ENCODE peak calls at places on chromosomes 3 and 15, in seven cellular contexts. V is gastrocnemius medialis, D is heart left ventricle, W is HepG2, E is transverse colon, K is A549, G is thyroid gland. F is an unnamed sample.

GRCh38 chr3:37308247-37308646 is 133.9 kb upstream of the LRRFIP2 start:
- DNase-seq in W (peak), E (no peak), D (no peak), G (no peak), V (no peak), K (peak), F (no peak)

GRCh38 chr15:64634576-64635485 is 140.6 kb downstream of the RBPMS2 start:
- DNase-seq in V (no peak), E (no peak), D (no peak), W (peak), K (no peak), G (no peak), F (peak)

GRCh38 chr3:159634414-159634813 is 354.2 kb upstream of the IL12A start:
- DNase-seq in K (no peak), D (no peak), W (no peak), G (no peak), E (no peak), V (no peak), F (no peak)

GRCh38 chr15:68334661-68335124 is 57.1 kb downstream of the FEM1B start:
- DNase-seq in G (no peak), D (no peak), W (no peak), V (no peak), K (no peak), E (no peak), F (no peak)

GRCh38 chr3:89098964-89099585 is 8.3 kb upstream of the EPHA3 start:
- DNase-seq in G (peak), W (peak), E (peak), K (peak), V (peak), D (no peak), F (peak)

GRCh38 chr3:12601072-12601471 is 44.2 kb downstream of the MKRN2 start:
- DNase-seq in E (no peak), G (no peak), V (no peak), K (peak), W (peak), D (no peak), F (no peak)

GRCh38 chr15:67758610-67759300 is 66.6 kb upstream of the SKOR1 start:
- DNase-seq in V (no peak), W (no peak), D (no peak), E (no peak), G (peak), K (no peak), F (no peak)

GRCh38 chr15:97745481-97746071 is 214.9 kb upstream of the ARRDC4 start:
- DNase-seq in G (no peak), D (peak), V (peak), K (peak), W (peak), E (peak), F (peak)

GRCh38 chr15:89371145-89372044 is 36.8 kb upstream of the POLG start:
- DNase-seq in G (peak), V (no peak), D (no peak), K (no peak), E (no peak), W (no peak), F (peak)

GRCh38 chr3:54822206-54822605 is 105.7 kb downstream of the LRTM1 start:
- DNase-seq in V (peak), E (peak), W (no peak), D (no peak), K (no peak), G (peak), F (peak)

GRCh38 chr3:77546246-77546645 is 506.3 kb downstream of the ROBO2 start:
- DNase-seq in K (no peak), E (no peak), G (no peak), D (no peak), W (no peak), V (no peak), F (no peak)

GRCh38 chr3:197564097-197564843 is 8.5 kb upstream of the BDH1 start:
- DNase-seq in E (no peak), V (no peak), W (no peak), D (no peak), G (no peak), K (no peak), F (no peak)

GRCh38 chr15:77414781-77415442 is 5.0 kb downstream of the PEAK1 start:
- DNase-seq in V (no peak), K (no peak), G (no peak), W (no peak), D (no peak), E (no peak), F (no peak)

GRCh38 chr3:39427506-39427905 is 21.0 kb downstream of the RPSA start:
- DNase-seq in K (no peak), V (no peak), D (no peak), G (no peak), W (no peak), E (no peak), F (no peak)
- TF ChIP-seq CTCF in K (no peak), V (no peak), D (no peak), G (no peak), W (no peak), E (no peak), F (no peak)

GRCh38 chr3:193744048-193744821 is 151.2 kb downstream of the OPA1 start:
- DNase-seq in V (no peak), W (peak), G (no peak), E (no peak), D (no peak), K (peak), F (peak)
- TF ChIP-seq POLR2A in V (no peak), W (peak), G (no peak), E (no peak), D (no peak), K (no peak), F (peak)

GRCh38 chr3:50153782-50154475 is 1.2 kb upstream of the SEMA3F start:
- DNase-seq in V (no peak), E (no peak), W (no peak), D (no peak), K (no peak), G (no peak), F (no peak)

GRCh38 chr3:50155491-50155878 is 361 bp downstream of the SEMA3F start:
- DNase-seq in D (no peak), K (no peak), V (no peak), E (no peak), G (no peak), W (no peak), F (no peak)

GRCh38 chr3:50154840-50155490 is at the start of gene SEMA3F:
- DNase-seq in W (peak), E (peak), D (peak), G (peak), K (peak), V (peak), F (peak)

GRCh38 chr3:50155891-50156290 is 767 bp downstream of the SEMA3F start:
- DNase-seq in W (no peak), D (no peak), V (no peak), G (peak), E (no peak), K (no peak), F (no peak)

DNA sequence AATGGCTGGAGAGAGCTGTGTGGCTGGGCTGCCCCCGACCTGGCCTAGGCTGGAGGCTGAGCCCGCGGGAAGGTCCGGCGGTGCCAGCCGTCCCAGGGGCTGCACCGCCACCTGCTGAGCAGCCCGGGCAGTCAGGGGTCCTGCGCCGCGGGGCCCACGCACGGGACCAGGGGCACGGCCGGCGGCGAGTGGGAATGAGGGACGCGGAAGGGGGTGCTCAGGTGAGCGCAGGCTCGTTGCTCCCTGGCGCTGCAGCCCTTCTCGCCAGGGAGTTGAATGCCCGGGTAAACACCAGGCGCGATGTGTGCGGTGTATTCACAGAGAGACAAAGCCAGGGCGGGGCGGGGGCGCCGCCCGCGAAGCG is 666 bp upstream of the SEMA3F start:
- DNase-seq in W (no peak), D (no peak), E (no peak), V (no peak), G (no peak), K (peak), F (no peak)
- TF ChIP-seq CTCF in W (peak), D (peak), E (no peak), V (no peak), G (peak), K (peak), F (no peak)

DNA sequence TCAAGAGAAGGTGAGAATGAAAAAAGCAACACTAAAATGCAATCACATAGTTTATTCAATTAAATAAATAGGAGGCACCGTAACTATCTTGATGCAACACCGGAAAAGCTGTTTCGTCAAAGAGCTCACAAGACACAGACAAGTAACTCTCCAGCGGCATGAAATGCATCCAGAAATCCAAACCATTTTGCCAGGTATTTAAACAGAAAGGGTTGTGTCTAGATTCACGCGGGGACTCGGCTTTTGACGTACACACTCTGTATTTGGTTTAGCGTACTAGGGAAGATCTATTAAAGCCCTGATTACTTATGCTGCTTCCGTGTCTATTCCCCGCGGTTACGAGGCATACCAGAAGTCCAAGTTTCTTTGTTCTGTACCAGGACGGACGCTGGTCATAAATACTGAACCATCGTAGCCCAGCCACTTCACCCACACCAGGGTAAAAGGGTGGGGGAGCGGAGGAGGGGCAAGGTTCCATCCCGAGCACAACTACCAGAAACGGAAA is 685 bp downstream of the BNIP2 start:
- DNase-seq in V (no peak), G (peak), K (peak), E (no peak), W (peak), D (no peak), F (no peak)
- TF ChIP-seq POLR2A in V (peak), G (no peak), K (no peak), E (no peak), W (no peak), D (no peak), F (no peak)

GRCh38 chr15:48520376-48521155 is 124.9 kb downstream of the FBN1 start:
- DNase-seq in V (no peak), E (no peak), W (peak), D (no peak), K (no peak), G (no peak), F (no peak)
- TF ChIP-seq CTCF in V (no peak), E (no peak), W (peak), D (no peak), K (no peak), G (no peak), F (no peak)

DNA sequence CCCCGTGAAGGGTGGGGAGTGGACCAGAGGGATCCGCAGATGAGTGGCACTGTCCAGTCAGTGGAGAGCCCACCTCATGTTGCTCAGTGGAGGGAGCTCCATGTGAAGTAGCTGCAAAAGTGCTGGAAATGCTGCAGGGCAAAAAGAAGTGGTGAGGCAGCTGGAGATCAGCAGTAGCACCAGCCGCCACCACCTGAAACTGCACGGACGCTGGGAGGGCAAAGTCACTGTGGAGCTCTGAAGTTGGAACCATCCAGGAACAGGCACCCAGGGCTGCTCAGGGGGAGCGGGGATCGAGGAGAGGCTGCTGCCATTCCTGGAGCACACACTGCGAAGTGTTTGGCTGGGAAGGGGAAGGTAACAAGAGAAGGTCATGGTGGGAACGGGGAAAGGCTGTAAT is 6.4 kb upstream of the ALDH1L1 start:
- DNase-seq in W (no peak), K (no peak), G (no peak), V (no peak), D (no peak), E (no peak), F (no peak)
- TF ChIP-seq POLR2A in W (no peak), K (no peak), G (no peak), V (no peak), D (no peak), E (no peak), F (no peak)

F was measured in body of pancreas.